ENCODE peak calls at places on chromosomes 12 and 14, in six cellular contexts. One of them, this sample, is unnamed.

GRCh38 chr12:64318605-64319004 is 72.0 kb downstream of the C12orf56 start:
- DNase-seq in prostate gland: no peak
- DNase-seq in IMR-90: peak; percentile 4
- DNase-seq in small intestine: no peak
- DNase-seq in uterus: no peak
- DNase-seq in ascending aorta: no peak
- DNase-seq in this sample: no peak

GRCh38 chr12:82841379-82841778 is 154.7 kb downstream of the TMTC2 start:
- DNase-seq in uterus: no peak
- DNase-seq in ascending aorta: no peak
- DNase-seq in prostate gland: no peak
- DNase-seq in IMR-90: no peak
- DNase-seq in small intestine: no peak
- DNase-seq in this sample: no peak

GRCh38 chr14:81942071-81942470 is 408.4 kb upstream of the SEL1L start:
- DNase-seq in small intestine: no peak
- DNase-seq in ascending aorta: no peak
- DNase-seq in IMR-90: no peak
- DNase-seq in prostate gland: no peak
- DNase-seq in uterus: no peak
- DNase-seq in this sample: no peak

GRCh38 chr12:5096241-5096880 is 52.7 kb downstream of the KCNA5 start:
- DNase-seq in small intestine: no peak
- DNase-seq in IMR-90: peak; percentile 92
- DNase-seq in ascending aorta: no peak
- DNase-seq in uterus: no peak
- DNase-seq in prostate gland: no peak
- DNase-seq in this sample: no peak

GRCh38 chr14:49879683-49880204 is 13.1 kb upstream of the ARF6 start:
- DNase-seq in ascending aorta: no peak
- DNase-seq in prostate gland: no peak
- DNase-seq in IMR-90: peak; percentile 54
- DNase-seq in uterus: no peak
- DNase-seq in small intestine: peak; percentile 78
- DNase-seq in this sample: peak; percentile 49

GRCh38 chr14:69094481-69094880 is 58.4 kb downstream of the DCAF5 start:
- DNase-seq in uterus: no peak
- DNase-seq in small intestine: no peak
- DNase-seq in ascending aorta: no peak
- DNase-seq in IMR-90: peak; percentile 19
- DNase-seq in prostate gland: no peak
- DNase-seq in this sample: no peak

GRCh38 chr12:122326597-122326996 is 60.3 kb upstream of the VPS33A start:
- DNase-seq in IMR-90: no peak
- DNase-seq in small intestine: no peak
- DNase-seq in uterus: no peak
- DNase-seq in ascending aorta: no peak
- DNase-seq in prostate gland: no peak
- DNase-seq in this sample: no peak

GRCh38 chr12:3012786-3013185 is 53.6 kb downstream of the TEAD4 start:
- DNase-seq in IMR-90: peak; percentile 70
- DNase-seq in ascending aorta: no peak
- DNase-seq in uterus: no peak
- DNase-seq in prostate gland: no peak
- DNase-seq in small intestine: no peak
- DNase-seq in this sample: no peak

GRCh38 chr14:59321184-59321952 is 132.9 kb downstream of the DAAM1 start:
- DNase-seq in ascending aorta: no peak
- DNase-seq in prostate gland: no peak
- DNase-seq in small intestine: no peak
- DNase-seq in IMR-90: peak; percentile 52
- DNase-seq in uterus: no peak
- DNase-seq in this sample: no peak

GRCh38 chr14:55352201-55352600 is 59.4 kb downstream of the ATG14 start:
- DNase-seq in uterus: no peak
- DNase-seq in ascending aorta: no peak
- DNase-seq in small intestine: no peak
- DNase-seq in IMR-90: no peak
- DNase-seq in prostate gland: no peak
- DNase-seq in this sample: no peak

GRCh38 chr14:20658246-20658645 is 16.8 kb upstream of the OR6S1 start:
- DNase-seq in ascending aorta: no peak
- DNase-seq in small intestine: no peak
- DNase-seq in uterus: no peak
- DNase-seq in prostate gland: no peak
- DNase-seq in IMR-90: no peak
- DNase-seq in this sample: no peak

GRCh38 chr14:49492151-49492550 is 94.0 kb downstream of the RPS29 start:
- DNase-seq in uterus: no peak
- DNase-seq in IMR-90: no peak
- DNase-seq in small intestine: no peak
- DNase-seq in ascending aorta: no peak
- DNase-seq in prostate gland: no peak
- DNase-seq in this sample: no peak

GRCh38 chr12:67519824-67520433 is 128.6 kb upstream of the DYRK2 start:
- DNase-seq in prostate gland: peak; percentile 72
- DNase-seq in ascending aorta: no peak
- DNase-seq in small intestine: no peak
- DNase-seq in uterus: no peak
- DNase-seq in IMR-90: no peak
- DNase-seq in this sample: peak; percentile 12

GRCh38 chr14:97634786-97635185 is 837.6 kb downstream of the VRK1 start:
- DNase-seq in prostate gland: no peak
- DNase-seq in ascending aorta: no peak
- DNase-seq in small intestine: no peak
- DNase-seq in uterus: no peak
- DNase-seq in IMR-90: no peak
- DNase-seq in this sample: no peak

GRCh38 chr12:54221402-54221984 is 32.7 kb upstream of the SMUG1 start:
- DNase-seq in ascending aorta: no peak
- DNase-seq in small intestine: no peak
- DNase-seq in uterus: no peak
- DNase-seq in prostate gland: no peak
- DNase-seq in IMR-90: no peak
- DNase-seq in this sample: no peak

GRCh38 chr12:86170051-86170450 is 86.1 kb downstream of the MGAT4C start:
- DNase-seq in IMR-90: no peak
- DNase-seq in prostate gland: no peak
- DNase-seq in small intestine: no peak
- DNase-seq in ascending aorta: no peak
- DNase-seq in uterus: no peak
- DNase-seq in this sample: no peak

GRCh38 chr12:48263617-48264016 is 60.5 kb upstream of the OR10AD1 start:
- DNase-seq in prostate gland: no peak
- DNase-seq in ascending aorta: no peak
- DNase-seq in small intestine: no peak
- DNase-seq in IMR-90: no peak
- DNase-seq in uterus: no peak
- DNase-seq in this sample: no peak

GRCh38 chr14:73744175-73744867 is 30.1 kb upstream of the PNMA1 start:
- DNase-seq in small intestine: peak; percentile 91
- DNase-seq in uterus: no peak
- DNase-seq in IMR-90: no peak
- DNase-seq in prostate gland: no peak
- DNase-seq in ascending aorta: no peak
- DNase-seq in this sample: no peak

GRCh38 chr14:73744874-73745529 is 30.8 kb upstream of the PNMA1 start:
- DNase-seq in IMR-90: no peak
- DNase-seq in small intestine: peak; percentile 98
- DNase-seq in ascending aorta: no peak
- DNase-seq in prostate gland: peak; percentile 56
- DNase-seq in uterus: no peak
- DNase-seq in this sample: no peak

GRCh38 chr14:73746540-73747385 is 32.6 kb upstream of the PNMA1 start:
- DNase-seq in IMR-90: no peak
- DNase-seq in uterus: no peak
- DNase-seq in prostate gland: no peak
- DNase-seq in small intestine: peak; percentile 61
- DNase-seq in ascending aorta: no peak
- DNase-seq in this sample: no peak

GRCh38 chr14:73747386-73748211 is 33.4 kb upstream of the PNMA1 start:
- DNase-seq in prostate gland: no peak
- DNase-seq in ascending aorta: no peak
- DNase-seq in IMR-90: no peak
- DNase-seq in small intestine: no peak
- DNase-seq in uterus: no peak
- DNase-seq in this sample: no peak

GRCh38 chr14:73745571-73746539 is 31.7 kb upstream of the PNMA1 start:
- DNase-seq in prostate gland: no peak
- DNase-seq in IMR-90: no peak
- DNase-seq in ascending aorta: no peak
- DNase-seq in small intestine: no peak
- DNase-seq in uterus: peak; percentile 53
- DNase-seq in this sample: no peak
- H3K4me1 ChIP-seq in prostate gland: peaks cover 81% of the 10 kb centered on the region
- H3K4me1 ChIP-seq in IMR-90: peaks cover 67% of the 10 kb centered on the region
- H3K4me1 ChIP-seq in ascending aorta: peaks cover 57% of the 10 kb centered on the region
- H3K4me1 ChIP-seq in small intestine: peaks cover 42% of the 10 kb centered on the region
- H3K4me1 ChIP-seq in uterus: peaks cover 60% of the 10 kb centered on the region
- H3K4me1 ChIP-seq in this sample: peaks cover 77% of the 10 kb centered on the region

GRCh38 chr14:73784065-73784987 is 67.3 kb upstream of the PTGR2 start:
- DNase-seq in small intestine: no peak
- DNase-seq in ascending aorta: no peak
- DNase-seq in IMR-90: peak; percentile 70
- DNase-seq in prostate gland: peak; percentile 63
- DNase-seq in uterus: no peak
- DNase-seq in this sample: peak; percentile 78
- H3K4me1 ChIP-seq in small intestine: peaks cover 24% of the 10 kb centered on the region
- H3K4me1 ChIP-seq in ascending aorta: peaks cover 28% of the 10 kb centered on the region
- H3K4me1 ChIP-seq in IMR-90: peaks cover 28% of the 10 kb centered on the region
- H3K4me1 ChIP-seq in prostate gland: peaks cover 25% of the 10 kb centered on the region
- H3K4me1 ChIP-seq in uterus: peaks cover 32% of the 10 kb centered on the region
- H3K4me1 ChIP-seq in this sample: peaks cover 50% of the 10 kb centered on the region

GRCh38 chr14:95227279-95227860 is 70.0 kb upstream of the DICER1 start:
- DNase-seq in prostate gland: peak; percentile 23
- DNase-seq in uterus: no peak
- DNase-seq in small intestine: no peak
- DNase-seq in ascending aorta: no peak
- DNase-seq in IMR-90: peak; percentile 12
- DNase-seq in this sample: peak; percentile 69
- H3K4me1 ChIP-seq in prostate gland: no peaks in the 10 kb centered on the region
- H3K4me1 ChIP-seq in uterus: no peaks in the 10 kb centered on the region
- H3K4me1 ChIP-seq in small intestine: peaks cover 3% of the 10 kb centered on the region
- H3K4me1 ChIP-seq in ascending aorta: no peaks in the 10 kb centered on the region
- H3K4me1 ChIP-seq in IMR-90: peaks cover 2% of the 10 kb centered on the region
- H3K4me1 ChIP-seq in this sample: peaks cover 76% of the 10 kb centered on the region

DNA sequence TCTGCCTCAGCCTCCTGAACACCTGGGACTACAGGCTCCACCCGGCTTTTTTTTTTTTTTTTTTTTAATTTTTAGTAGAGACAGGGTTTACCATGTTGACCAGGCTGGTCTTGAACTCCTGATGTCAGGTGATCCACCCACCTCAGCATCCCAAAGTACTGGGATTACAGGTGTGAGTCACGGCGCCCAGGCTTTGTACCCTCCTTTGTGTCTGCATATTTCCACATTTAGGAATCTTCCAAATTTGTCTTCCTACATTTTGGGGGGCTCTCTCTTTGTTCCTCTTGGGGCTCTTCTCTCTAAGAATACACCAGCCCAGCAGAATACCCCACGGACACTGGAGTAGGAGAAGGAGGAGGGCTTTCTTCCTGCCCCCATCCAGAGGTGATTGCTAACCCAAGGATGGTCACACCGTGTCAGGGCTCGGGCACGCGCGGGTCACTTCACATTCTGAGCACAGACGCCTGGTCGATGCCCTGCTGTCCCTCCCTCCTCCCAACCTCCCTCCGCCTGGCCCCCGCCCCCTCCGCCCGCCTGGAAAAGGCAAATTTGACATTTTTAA is 2.1 kb upstream of the DNAJC22 start:
- DNase-seq in uterus: no peak
- DNase-seq in small intestine: no peak
- DNase-seq in prostate gland: no peak
- DNase-seq in IMR-90: no peak
- DNase-seq in ascending aorta: no peak
- DNase-seq in this sample: no peak
- H3K4me1 ChIP-seq in uterus: peaks cover 36% of the 10 kb centered on the region
- H3K4me1 ChIP-seq in small intestine: peaks cover 6% of the 10 kb centered on the region
- H3K4me1 ChIP-seq in prostate gland: peaks cover 29% of the 10 kb centered on the region
- H3K4me1 ChIP-seq in IMR-90: peaks cover 20% of the 10 kb centered on the region
- H3K4me1 ChIP-seq in ascending aorta: peaks cover 34% of the 10 kb centered on the region
- H3K4me1 ChIP-seq in this sample: peaks cover 67% of the 10 kb centered on the region

GRCh38 chr12:25994252-25994651 is 35.8 kb downstream of the RASSF8 start:
- DNase-seq in ascending aorta: peak; percentile 71
- DNase-seq in prostate gland: no peak
- DNase-seq in uterus: no peak
- DNase-seq in IMR-90: peak; percentile 96
- DNase-seq in small intestine: no peak
- DNase-seq in this sample: no peak
- H3K4me1 ChIP-seq in ascending aorta: peaks cover 6% of the 10 kb centered on the region
- H3K4me1 ChIP-seq in prostate gland: peaks cover 7% of the 10 kb centered on the region
- H3K4me1 ChIP-seq in uterus: no peaks in the 10 kb centered on the region
- H3K4me1 ChIP-seq in IMR-90: peaks cover 18% of the 10 kb centered on the region
- H3K4me1 ChIP-seq in small intestine: no peaks in the 10 kb centered on the region
- H3K4me1 ChIP-seq in this sample: peaks cover 18% of the 10 kb centered on the region

GRCh38 chr12:124685689-124685993 is 118.2 kb upstream of the NCOR2 start:
- DNase-seq in small intestine: no peak
- DNase-seq in IMR-90: no peak
- DNase-seq in prostate gland: no peak
- DNase-seq in ascending aorta: no peak
- DNase-seq in uterus: no peak
- DNase-seq in this sample: no peak

GRCh38 chr12:124686001-124686884 is 118.8 kb upstream of the NCOR2 start:
- DNase-seq in uterus: no peak
- DNase-seq in prostate gland: no peak
- DNase-seq in small intestine: no peak
- DNase-seq in IMR-90: peak; percentile 81
- DNase-seq in ascending aorta: no peak
- DNase-seq in this sample: no peak

GRCh38 chr12:124683725-124684124 is 116.3 kb upstream of the NCOR2 start:
- DNase-seq in small intestine: no peak
- DNase-seq in ascending aorta: no peak
- DNase-seq in IMR-90: no peak
- DNase-seq in uterus: no peak
- DNase-seq in prostate gland: no peak
- DNase-seq in this sample: no peak

GRCh38 chr12:124684496-124684895 is 117.1 kb upstream of the NCOR2 start:
- DNase-seq in small intestine: no peak
- DNase-seq in uterus: no peak
- DNase-seq in prostate gland: peak; percentile 56
- DNase-seq in ascending aorta: no peak
- DNase-seq in IMR-90: peak; percentile 11
- DNase-seq in this sample: no peak

DNA sequence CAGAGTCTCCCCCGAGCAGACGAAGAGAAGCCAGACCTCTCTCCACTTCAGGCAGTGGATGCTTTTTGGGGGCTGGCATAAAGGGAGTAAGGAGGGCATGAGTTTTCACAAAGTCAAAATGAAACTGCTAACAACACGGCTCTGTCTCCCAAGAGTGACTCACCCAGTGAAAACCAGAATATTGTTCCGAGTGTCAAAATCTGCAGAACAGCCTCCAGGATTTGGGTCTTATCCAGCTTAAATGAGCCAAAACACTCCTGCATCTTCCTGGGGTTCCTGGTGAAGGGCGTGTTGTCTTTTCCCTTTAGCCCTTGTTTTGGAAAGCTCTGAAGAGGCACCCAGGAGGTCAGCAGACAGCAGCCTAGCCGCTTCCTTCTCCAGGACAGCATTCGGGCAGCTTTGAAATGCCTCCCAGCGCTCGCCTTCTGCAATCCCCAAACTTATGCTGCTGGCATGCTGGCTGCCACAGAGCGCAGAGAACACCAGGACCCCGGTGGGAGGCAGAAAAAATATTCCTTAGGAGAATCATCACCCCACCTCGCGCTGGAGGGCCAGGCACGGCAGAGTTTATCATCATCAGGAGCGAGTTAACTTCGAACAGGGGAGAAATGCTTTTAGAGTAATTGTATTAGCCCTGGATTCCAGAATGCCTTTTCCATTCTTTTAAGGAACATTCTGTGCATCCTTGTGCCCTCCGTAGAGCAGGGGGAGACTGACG is 117.7 kb upstream of the NCOR2 start:
- DNase-seq in IMR-90: peak; percentile 69
- DNase-seq in prostate gland: peak; percentile 46
- DNase-seq in ascending aorta: peak; percentile 70
- DNase-seq in uterus: peak; percentile 64
- DNase-seq in small intestine: no peak
- DNase-seq in this sample: no peak
- H3K4me1 ChIP-seq in IMR-90: peaks cover 35% of the 10 kb centered on the region
- H3K4me1 ChIP-seq in prostate gland: peaks cover 14% of the 10 kb centered on the region
- H3K4me1 ChIP-seq in ascending aorta: peaks cover 19% of the 10 kb centered on the region
- H3K4me1 ChIP-seq in uterus: peaks cover 24% of the 10 kb centered on the region
- H3K4me1 ChIP-seq in small intestine: no peaks in the 10 kb centered on the region
- H3K4me1 ChIP-seq in this sample: peaks cover 16% of the 10 kb centered on the region

This sample was measured in body of pancreas.